ENCODE peak calls at places on chromosomes 1 and 21, in four cellular contexts. Z is H1, P is HepG2, X is GM12878. I is an unnamed sample. For H3K27me3, the result is how much of the 10 kb centered on the place peaks cover.

GRCh38 chr1:242877229-242877628 is 352.7 kb upstream of the PLD5 start:
- DNase-seq in Z (no peak), P (no peak), X (no peak), I (no peak)

GRCh38 chr1:39845569-39846566 is 37.4 kb downstream of the TRIT1 start:
- DNase-seq in Z (no peak), P (peak), X (peak), I (no peak)

GRCh38 chr1:195908121-195908520 is 700.1 kb downstream of the KCNT2 start:
- DNase-seq in Z (no peak), P (no peak), X (no peak), I (no peak)

GRCh38 chr1:240706150-240706904 is 94.4 kb upstream of the GREM2 start:
- DNase-seq in Z (no peak), P (no peak), X (no peak), I (no peak)

GRCh38 chr1:25034736-25035522 is 104.9 kb upstream of the RUNX3 start:
- DNase-seq in Z (no peak), P (no peak), X (no peak), I (no peak)

GRCh38 chr1:4699724-4700301 is 45.4 kb downstream of the AJAP1 start:
- DNase-seq in Z (no peak), P (no peak), X (no peak), I (no peak)

GRCh38 chr1:18288609-18289219 is 181.1 kb downstream of the IGSF21 start:
- DNase-seq in Z (no peak), P (no peak), X (no peak), I (no peak)

GRCh38 chr1:229209816-229210215 is 61.1 kb upstream of the RAB4A start:
- DNase-seq in Z (no peak), P (no peak), X (no peak), I (no peak)

GRCh38 chr1:198495635-198496034 is 44.8 kb downstream of the ATP6V1G3 start:
- DNase-seq in Z (no peak), P (no peak), X (no peak), I (no peak)

GRCh38 chr1:170929412-170929834 is 5.9 kb upstream of the MROH9 start:
- DNase-seq in Z (no peak), P (no peak), X (no peak), I (no peak)

GRCh38 chr21:33451634-33452071 is 28.1 kb downstream of the TMEM50B start:
- DNase-seq in Z (no peak), P (peak), X (no peak), I (no peak)

GRCh38 chr1:151458936-151459330 is 361 bp downstream of the POGZ start:
- DNase-seq in Z (no peak), P (peak), X (no peak), I (peak)

GRCh38 chr1:214002060-214002459 is 14.3 kb downstream of the PROX1 start:
- DNase-seq in Z (no peak), P (no peak), X (no peak), I (no peak)

GRCh38 chr1:147611021-147611426 is 59.3 kb downstream of the ACP6 start:
- DNase-seq in Z (no peak), P (no peak), X (peak), I (no peak)

GRCh38 chr1:36675931-36676562 is 193.3 kb upstream of the CSF3R start:
- DNase-seq in Z (no peak), P (no peak), X (no peak), I (no peak)
- H3K27me3 ChIP-seq in Z (under half), P (under half), X (under half), I (under half)

DNA sequence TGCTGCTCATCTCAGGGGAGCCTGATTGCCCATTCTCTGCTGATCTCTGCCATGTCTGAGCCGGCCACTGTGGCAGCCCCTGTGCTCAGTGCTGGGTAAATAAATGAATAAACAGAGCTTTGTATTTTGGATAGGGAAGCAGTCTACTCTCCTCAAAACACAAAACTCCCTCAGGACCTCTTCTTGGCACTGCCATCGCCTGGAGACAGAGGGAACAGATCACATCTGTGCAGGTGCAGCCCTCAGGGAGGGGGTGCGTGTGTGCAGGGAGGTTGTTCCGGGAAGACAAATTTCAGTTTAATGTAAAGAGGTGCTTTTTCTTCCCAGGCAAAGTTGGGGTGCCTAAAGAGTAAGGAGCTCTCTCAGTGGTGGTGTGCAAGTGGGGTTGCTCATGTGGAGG is 7.7 kb upstream of the FAM167B start:
- DNase-seq in Z (no peak), P (no peak), X (no peak), I (no peak)
- H3K9ac ChIP-seq in Z (peak), P (no peak), X (no peak), I (peak)

DNA sequence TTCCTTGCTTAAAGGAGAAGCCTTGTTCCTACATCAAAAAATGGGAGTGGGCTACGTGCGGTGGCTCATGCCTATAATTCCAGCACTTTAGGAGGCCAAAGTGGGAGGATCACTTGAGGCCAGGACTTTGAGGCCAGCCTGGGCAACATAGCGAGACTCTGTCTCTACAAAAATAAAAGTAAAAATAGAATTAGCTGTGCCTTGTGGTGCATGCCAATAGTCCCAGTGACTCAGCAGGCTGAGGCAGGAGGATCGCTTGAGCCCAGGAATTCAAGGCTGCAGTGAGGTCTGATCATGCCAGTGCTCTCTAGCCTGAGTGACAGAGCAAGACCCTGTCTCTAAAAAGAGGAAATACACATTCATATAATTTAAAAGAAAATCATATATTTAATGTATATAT is 127.1 kb downstream of the C1orf21 start:
- DNase-seq in Z (no peak), P (no peak), X (no peak), I (no peak)
- TF ChIP-seq SUZ12 in Z (no peak), P (no peak), X (no peak), I (no peak)

GRCh38 chr1:13513063-13513884 is 529 bp downstream of the LRRC38 start:
- DNase-seq in Z (no peak), P (no peak), X (no peak), I (no peak)
- H3K27me3 ChIP-seq in Z (under half), P (under half), X (under half), I (half or more)

DNA sequence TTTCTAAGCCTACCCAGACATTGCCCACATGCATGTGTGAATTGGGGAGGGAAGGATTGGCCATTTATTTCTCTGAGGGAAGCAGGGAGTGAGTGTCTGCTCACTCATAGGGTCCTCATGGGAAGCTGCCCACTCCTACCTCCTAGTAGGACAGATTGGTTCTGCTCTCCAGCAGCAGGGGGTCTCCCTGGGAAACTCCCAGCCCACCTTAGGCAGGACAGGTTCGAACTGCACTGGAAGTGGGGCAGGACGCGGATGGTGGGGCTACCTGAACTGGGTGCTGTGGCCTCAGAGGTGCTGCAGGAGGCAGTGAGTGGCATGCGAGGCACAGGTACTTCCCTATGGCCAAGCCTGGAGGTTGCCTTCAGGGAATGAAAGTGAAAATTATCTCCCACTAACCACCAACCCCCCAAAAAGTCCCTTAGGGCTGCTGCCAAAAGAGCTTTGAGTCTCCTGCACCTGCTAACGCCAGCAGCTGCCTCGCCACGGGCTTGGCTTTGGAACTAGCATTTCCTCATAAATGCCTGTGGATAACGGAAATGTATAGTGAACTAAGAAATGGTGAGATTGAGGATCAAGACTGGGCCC is 157.0 kb upstream of the COA6 start:
- DNase-seq in Z (no peak), P (no peak), X (peak), I (no peak)
- H3K9ac ChIP-seq in Z (no peak), P (no peak), X (peak), I (no peak)